ENCODE peak calls at places on chromosome 17, in four cellular contexts. S, Q, I and U are unnamed samples.

GRCh38 chr17:2396568-2397246 is 4.2 kb downstream of the MNT start:
- DNase-seq in S (peak; percentile 96), Q (peak; percentile 81), I (peak; percentile 97), U (peak; percentile 95)

GRCh38 chr17:71735893-71736292 is 384.9 kb upstream of the SOX9 start:
- DNase-seq in S (no peak), Q (no peak), I (no peak), U (no peak)

GRCh38 chr17:80599546-80600305 is 55.1 kb downstream of the RPTOR start:
- DNase-seq in S (no peak), Q (no peak), I (peak; percentile 84), U (no peak)

GRCh38 chr17:27984404-27984803 is 58.1 kb upstream of the NLK start:
- DNase-seq in S (no peak), Q (no peak), I (no peak), U (no peak)

GRCh38 chr17:42871647-42872046 is 20.6 kb downstream of the AOC3 start:
- DNase-seq in S (no peak), Q (no peak), I (no peak), U (no peak)

GRCh38 chr17:41500131-41500911 is 5.1 kb downstream of the KRT13 start:
- DNase-seq in S (no peak), Q (no peak), I (peak; percentile 60), U (no peak)

GRCh38 chr17:61494325-61495160 is 42.3 kb downstream of the TBX4 start:
- DNase-seq in S (no peak), Q (peak; percentile 40), I (peak; percentile 72), U (no peak)

GRCh38 chr17:32732296-32732642 is 144.7 kb downstream of the MYO1D start:
- DNase-seq in S (no peak), Q (no peak), I (no peak), U (no peak)

GRCh38 chr17:27575100-27575911 is 55.7 kb upstream of the LGALS9 start:
- DNase-seq in S (no peak), Q (no peak), I (no peak), U (no peak)

GRCh38 chr17:48747445-48748363 is 19.2 kb upstream of the HOXB13 start:
- DNase-seq in S (peak; percentile 64), Q (peak; percentile 49), I (no peak), U (no peak)

GRCh38 chr17:9818760-9819159 is 3.1 kb downstream of the GSG1L2 start:
- DNase-seq in S (no peak), Q (no peak), I (no peak), U (no peak)

GRCh38 chr17:34650361-34650760 is 71.0 kb downstream of the TMEM132E start:
- DNase-seq in S (no peak), Q (no peak), I (no peak), U (no peak)
- H3K9me2 ChIP-seq in S (no peaks in the 10 kb centered on the region), Q (no peaks in the 10 kb centered on the region), I (no peaks in the 10 kb centered on the region), U (no peaks in the 10 kb centered on the region)

DNA sequence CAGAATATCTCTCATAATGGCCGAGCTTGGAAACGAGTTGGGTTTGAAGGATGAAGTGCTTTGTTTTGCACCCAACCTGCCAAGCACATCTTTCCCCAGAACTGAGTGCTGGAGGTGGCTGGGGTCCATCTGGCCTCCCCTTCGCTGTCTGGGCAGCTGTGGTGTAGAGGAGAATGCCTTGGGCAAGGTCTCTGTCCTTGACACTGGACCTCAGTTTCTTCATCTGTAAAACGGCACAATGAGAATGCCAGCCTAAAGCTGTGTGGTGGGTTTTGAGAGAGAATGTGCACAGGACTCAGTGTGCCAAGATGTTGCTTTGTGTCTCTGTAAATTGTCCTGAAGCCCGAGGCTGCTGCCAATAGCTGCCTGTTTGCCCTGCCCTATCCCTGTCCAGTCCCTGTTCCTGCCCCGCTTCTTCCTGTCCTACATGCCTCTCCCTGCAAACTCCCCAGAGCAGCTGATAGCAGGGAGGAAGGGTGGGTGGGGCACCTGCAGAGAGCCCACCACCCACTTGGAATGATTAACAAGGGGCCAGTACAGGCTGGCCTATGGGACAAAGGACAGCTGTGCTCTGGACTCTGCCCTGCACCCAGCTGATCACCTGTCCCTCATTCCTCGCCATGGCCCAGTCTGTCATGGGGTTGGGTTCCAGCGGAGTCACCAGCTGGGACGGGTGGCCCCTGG is 15.3 kb downstream of the LASP1 start:
- DNase-seq in S (no peak), Q (no peak), I (peak; percentile 73), U (no peak)
- H3K4me3 ChIP-seq in S (peak overlapping the region; percentile 13), Q (no peak overlapping the region), I (no peak overlapping the region), U (no peak overlapping the region)

GRCh38 chr17:77445908-77446535 is 305.3 kb downstream of the SEC14L1 start:
- DNase-seq in S (no peak), Q (no peak), I (peak; percentile 78), U (peak; percentile 88)
- H3K9me2 ChIP-seq in S (no peaks in the 10 kb centered on the region), Q (no peaks in the 10 kb centered on the region), I (no peaks in the 10 kb centered on the region), U (no peaks in the 10 kb centered on the region)

DNA sequence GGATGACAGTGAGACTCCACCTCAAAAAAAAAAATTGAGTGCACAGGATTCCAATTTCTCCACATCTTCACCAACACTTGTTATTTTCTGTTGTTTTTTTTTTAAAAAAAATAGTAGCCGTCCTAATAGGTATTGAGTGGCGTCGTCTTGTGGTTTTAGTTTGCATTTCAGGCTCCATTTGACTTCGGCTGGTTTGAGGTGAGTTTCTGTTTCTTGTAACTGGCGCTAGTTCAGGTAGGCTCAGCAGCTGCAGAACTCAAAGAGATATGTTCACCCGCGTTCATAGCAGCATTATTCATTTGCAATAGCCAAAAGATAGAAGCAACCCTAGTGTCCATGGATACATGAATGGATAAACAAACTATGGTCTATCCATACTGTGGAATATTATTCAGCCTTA is 44.7 kb downstream of the TMEM235 start:
- DNase-seq in S (no peak), Q (no peak), I (no peak), U (no peak)
- H3K4me3 ChIP-seq in S (no peak overlapping the region), Q (no peak overlapping the region), I (no peak overlapping the region), U (no peak overlapping the region)

GRCh38 chr17:252456-252855 is 71.0 kb upstream of the DOC2B start:
- DNase-seq in S (no peak), Q (no peak), I (no peak), U (no peak)
- H3K9me2 ChIP-seq in S (no peaks in the 10 kb centered on the region), Q (no peaks in the 10 kb centered on the region), I (no peaks in the 10 kb centered on the region), U (no peaks in the 10 kb centered on the region)

GRCh38 chr17:83079766-83080616 is 582 bp downstream of the METRNL start:
- DNase-seq in S (no peak), Q (peak; percentile 78), I (peak; percentile 60), U (no peak)
- H3K4me3 ChIP-seq in S (peak overlapping the region; percentile 59), Q (peak overlapping the region; percentile 86), I (peak overlapping the region; percentile 89), U (peak overlapping the region; percentile 57)

DNA sequence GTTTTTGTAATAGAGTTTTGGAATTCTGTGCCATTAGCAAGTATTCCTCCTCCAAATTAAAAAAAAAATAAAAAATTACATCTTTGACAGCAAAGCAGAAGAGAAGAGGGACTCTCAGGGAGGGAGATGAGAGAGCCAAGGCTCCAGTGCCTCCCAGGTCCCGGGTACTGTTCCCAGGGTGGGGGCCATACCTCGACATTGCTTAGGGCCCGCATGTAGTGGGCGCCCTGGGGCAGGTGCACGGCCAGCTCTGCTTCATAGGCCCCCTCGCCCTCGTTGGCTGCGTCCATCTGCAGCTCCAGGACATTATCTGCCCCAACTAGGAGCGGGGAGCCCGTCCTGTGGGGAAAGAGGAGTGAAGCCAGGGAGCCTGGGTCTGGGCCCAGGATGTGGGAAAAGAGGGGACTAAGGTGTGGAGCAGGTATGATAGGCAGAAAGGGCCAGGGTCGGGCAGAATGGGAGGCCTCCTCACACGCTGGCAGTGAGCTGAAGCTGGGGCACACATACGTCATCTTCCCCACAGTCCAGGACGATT is 11.2 kb downstream of the ITGA2B start:
- DNase-seq in S (no peak), Q (no peak), I (no peak), U (no peak)
- H3K9me2 ChIP-seq in S (no peaks in the 10 kb centered on the region), Q (no peaks in the 10 kb centered on the region), I (no peaks in the 10 kb centered on the region), U (no peaks in the 10 kb centered on the region)

GRCh38 chr17:75645889-75646625 is 12.8 kb downstream of the SMIM5 start:
- DNase-seq in S (no peak), Q (peak; percentile 34), I (peak; percentile 93), U (no peak)

GRCh38 chr17:75646626-75646968 is 13.4 kb downstream of the SMIM5 start:
- DNase-seq in S (no peak), Q (no peak), I (no peak), U (no peak)

GRCh38 chr17:75643033-75644017 is 10.1 kb downstream of the SMIM5 start:
- DNase-seq in S (peak; percentile 68), Q (no peak), I (no peak), U (no peak)

GRCh38 chr17:75647061-75647460 is 13.8 kb downstream of the SMIM5 start:
- DNase-seq in S (no peak), Q (peak; percentile 25), I (no peak), U (no peak)

GRCh38 chr17:75645501-75645888 is 12.3 kb downstream of the SMIM5 start:
- DNase-seq in S (no peak), Q (peak; percentile 22), I (peak; percentile 93), U (no peak)
- H3K4me3 ChIP-seq in S (no peak overlapping the region), Q (no peak overlapping the region), I (no peak overlapping the region), U (no peak overlapping the region)

GRCh38 chr17:68661265-68662036 is 60.3 kb upstream of the FAM20A start:
- DNase-seq in S (peak; percentile 21), Q (no peak), I (no peak), U (no peak)

GRCh38 chr17:68658999-68659780 is 58.0 kb upstream of the FAM20A start:
- DNase-seq in S (no peak), Q (no peak), I (no peak), U (no peak)

GRCh38 chr17:68665373-68665772 is 64.2 kb upstream of the FAM20A start:
- DNase-seq in S (no peak), Q (no peak), I (no peak), U (no peak)

GRCh38 chr17:68660302-68660701 is 59.1 kb upstream of the FAM20A start:
- DNase-seq in S (no peak), Q (no peak), I (no peak), U (no peak)

GRCh38 chr17:68662037-68662432 is 60.9 kb upstream of the FAM20A start:
- DNase-seq in S (no peak), Q (no peak), I (no peak), U (no peak)
- H3K9me2 ChIP-seq in S (no peaks in the 10 kb centered on the region), Q (no peaks in the 10 kb centered on the region), I (no peaks in the 10 kb centered on the region), U (no peaks in the 10 kb centered on the region)

GRCh38 chr17:7440823-7441174 is 1.5 kb downstream of the FGF11 start:
- DNase-seq in S (peak; percentile 71), Q (peak; percentile 72), I (peak; percentile 67), U (no peak)
- H3K4me3 ChIP-seq in S (peak overlapping the region; percentile 98), Q (peak overlapping the region; percentile 67), I (peak overlapping the region; percentile 75), U (no peak overlapping the region)